ENCODE peak calls at places on chromosomes 6 and 20, in seven cellular contexts. One of them, this sample, is unnamed.

GRCh38 chr6:165686966-165687365 is 23.9 kb upstream of the PDE10A start:
- DNase-seq in testis: no peak
- DNase-seq in cardiac fibroblast: no peak
- DNase-seq in aorta: no peak
- DNase-seq in spleen: no peak
- DNase-seq in tibial artery: no peak
- DNase-seq in astrocyte: no peak
- DNase-seq in this sample: no peak

GRCh38 chr6:35048631-35049083 is 92.5 kb downstream of the TCP11 start:
- DNase-seq in testis: peak
- DNase-seq in cardiac fibroblast: peak
- DNase-seq in aorta: no peak
- DNase-seq in spleen: no peak
- DNase-seq in tibial artery: peak
- DNase-seq in astrocyte: peak
- DNase-seq in this sample: peak

GRCh38 chr20:8735674-8736073 is 333.2 kb upstream of the PLCB4 start:
- DNase-seq in testis: no peak
- DNase-seq in cardiac fibroblast: peak
- DNase-seq in aorta: no peak
- DNase-seq in spleen: no peak
- DNase-seq in tibial artery: no peak
- DNase-seq in astrocyte: no peak
- DNase-seq in this sample: no peak

GRCh38 chr6:109854541-109855308 is 123.4 kb upstream of the GPR6 start:
- DNase-seq in testis: no peak
- DNase-seq in cardiac fibroblast: no peak
- DNase-seq in aorta: no peak
- DNase-seq in spleen: no peak
- DNase-seq in tibial artery: no peak
- DNase-seq in astrocyte: no peak
- DNase-seq in this sample: no peak

GRCh38 chr6:13398081-13398406 is 69.7 kb upstream of the TBC1D7 start:
- DNase-seq in testis: no peak
- DNase-seq in cardiac fibroblast: no peak
- DNase-seq in aorta: no peak
- DNase-seq in spleen: no peak
- DNase-seq in tibial artery: no peak
- DNase-seq in astrocyte: no peak
- DNase-seq in this sample: no peak

GRCh38 chr20:63942250-63943006 is 13.8 kb downstream of the UCKL1 start:
- DNase-seq in testis: peak
- DNase-seq in cardiac fibroblast: no peak
- DNase-seq in aorta: no peak
- DNase-seq in spleen: peak
- DNase-seq in tibial artery: no peak
- DNase-seq in astrocyte: no peak
- DNase-seq in this sample: peak

GRCh38 chr6:7758456-7758855 is 32.6 kb downstream of the BMP6 start:
- DNase-seq in testis: no peak
- DNase-seq in cardiac fibroblast: peak
- DNase-seq in aorta: no peak
- DNase-seq in spleen: no peak
- DNase-seq in tibial artery: no peak
- DNase-seq in astrocyte: peak
- DNase-seq in this sample: no peak

GRCh38 chr6:87832025-87832825 is 130.2 kb upstream of the AKIRIN2 start:
- DNase-seq in testis: no peak
- DNase-seq in cardiac fibroblast: peak
- DNase-seq in aorta: no peak
- DNase-seq in spleen: no peak
- DNase-seq in tibial artery: no peak
- DNase-seq in astrocyte: peak
- DNase-seq in this sample: peak

GRCh38 chr6:28545955-28546354 is 20.3 kb downstream of the GPX5 start:
- DNase-seq in testis: no peak
- DNase-seq in cardiac fibroblast: no peak
- DNase-seq in aorta: no peak
- DNase-seq in spleen: no peak
- DNase-seq in tibial artery: no peak
- DNase-seq in astrocyte: no peak
- DNase-seq in this sample: no peak

GRCh38 chr6:28542440-28543293 is 17.0 kb downstream of the GPX5 start:
- DNase-seq in testis: peak
- DNase-seq in cardiac fibroblast: peak
- DNase-seq in aorta: no peak
- DNase-seq in spleen: no peak
- DNase-seq in tibial artery: no peak
- DNase-seq in astrocyte: peak
- DNase-seq in this sample: peak

GRCh38 chr6:28543671-28544131 is 18.0 kb downstream of the GPX5 start:
- DNase-seq in testis: peak
- DNase-seq in cardiac fibroblast: peak
- DNase-seq in aorta: no peak
- DNase-seq in spleen: no peak
- DNase-seq in tibial artery: no peak
- DNase-seq in astrocyte: no peak
- DNase-seq in this sample: no peak

GRCh38 chr6:28541996-28542395 is 16.3 kb downstream of the GPX5 start:
- DNase-seq in testis: no peak
- DNase-seq in cardiac fibroblast: no peak
- DNase-seq in aorta: no peak
- DNase-seq in spleen: no peak
- DNase-seq in tibial artery: no peak
- DNase-seq in astrocyte: no peak
- DNase-seq in this sample: no peak

DNA sequence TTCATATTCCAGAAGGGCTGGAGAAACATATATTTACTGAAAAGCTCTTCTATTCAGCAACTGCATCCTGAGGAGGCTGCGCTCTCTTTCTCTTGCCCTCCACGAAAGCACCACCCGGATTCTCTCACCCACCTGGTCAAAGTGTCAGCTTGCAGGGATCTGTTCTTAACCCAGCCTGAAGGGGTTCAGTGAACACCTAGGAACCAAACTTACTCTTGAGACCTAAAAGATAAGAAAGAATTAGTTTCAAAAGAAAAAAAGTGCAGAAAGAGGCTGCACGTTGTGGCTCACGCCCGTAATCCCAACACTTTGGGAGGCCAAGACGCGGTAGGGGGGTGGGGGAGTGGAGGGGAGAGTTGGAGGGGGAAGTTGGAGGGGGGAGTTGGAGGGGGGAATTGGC is 18.5 kb downstream of the GPX5 start:
- DNase-seq in testis: no peak
- DNase-seq in cardiac fibroblast: no peak
- DNase-seq in aorta: no peak
- DNase-seq in spleen: no peak
- DNase-seq in tibial artery: no peak
- DNase-seq in astrocyte: no peak
- DNase-seq in this sample: no peak
- H3K4me3 ChIP-seq in testis: peak
- H3K4me3 ChIP-seq in cardiac fibroblast: no peak
- H3K4me3 ChIP-seq in aorta: no peak
- H3K4me3 ChIP-seq in spleen: no peak
- H3K4me3 ChIP-seq in tibial artery: no peak
- H3K4me3 ChIP-seq in astrocyte: peak
- H3K4me3 ChIP-seq in this sample: no peak

DNA sequence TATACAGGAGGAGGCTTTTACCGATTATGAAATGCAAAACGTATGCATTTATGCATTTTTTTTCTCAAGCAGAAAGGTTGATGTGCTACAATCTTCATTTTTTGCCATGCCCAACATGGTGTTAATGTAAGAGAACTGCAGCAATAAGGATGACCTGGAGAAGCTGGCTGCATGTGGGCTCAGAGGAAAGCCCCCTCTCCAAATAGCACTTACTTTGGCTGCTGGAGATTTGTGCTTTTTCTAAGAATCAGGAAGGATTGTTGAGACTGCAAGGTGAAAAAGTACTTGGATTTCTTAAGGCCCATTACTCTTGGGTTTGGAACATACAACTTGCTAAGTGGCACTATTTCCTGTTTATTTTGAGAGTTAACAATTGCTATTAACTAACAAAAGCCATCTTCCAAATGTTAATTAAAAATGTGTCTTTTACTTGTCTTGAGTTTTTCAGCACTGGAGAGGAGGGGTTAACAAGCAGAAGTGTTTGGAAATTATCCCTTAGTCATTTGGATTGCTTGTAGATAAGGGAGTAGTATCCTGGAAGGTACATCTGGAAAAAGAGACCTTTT is 5.6 kb downstream of the SOX4 start:
- DNase-seq in testis: no peak
- DNase-seq in cardiac fibroblast: no peak
- DNase-seq in aorta: no peak
- DNase-seq in spleen: no peak
- DNase-seq in tibial artery: no peak
- DNase-seq in astrocyte: no peak
- DNase-seq in this sample: no peak
- H3K4me3 ChIP-seq in testis: no peak
- H3K4me3 ChIP-seq in cardiac fibroblast: no peak
- H3K4me3 ChIP-seq in aorta: no peak
- H3K4me3 ChIP-seq in spleen: no peak
- H3K4me3 ChIP-seq in tibial artery: no peak
- H3K4me3 ChIP-seq in astrocyte: peak
- H3K4me3 ChIP-seq in this sample: peak

GRCh38 chr20:53163486-53163885 is 191.3 kb downstream of the TSHZ2 start:
- DNase-seq in testis: no peak
- DNase-seq in cardiac fibroblast: peak
- DNase-seq in aorta: no peak
- DNase-seq in spleen: no peak
- DNase-seq in tibial artery: peak
- DNase-seq in astrocyte: peak
- DNase-seq in this sample: no peak

GRCh38 chr20:53161473-53161872 is 189.3 kb downstream of the TSHZ2 start:
- DNase-seq in testis: no peak
- DNase-seq in cardiac fibroblast: no peak
- DNase-seq in aorta: no peak
- DNase-seq in spleen: no peak
- DNase-seq in tibial artery: no peak
- DNase-seq in astrocyte: no peak
- DNase-seq in this sample: no peak

GRCh38 chr20:53164072-53164471 is 191.9 kb downstream of the TSHZ2 start:
- DNase-seq in testis: no peak
- DNase-seq in cardiac fibroblast: no peak
- DNase-seq in aorta: no peak
- DNase-seq in spleen: no peak
- DNase-seq in tibial artery: no peak
- DNase-seq in astrocyte: no peak
- DNase-seq in this sample: no peak

GRCh38 chr20:53161073-53161472 is 188.9 kb downstream of the TSHZ2 start:
- DNase-seq in testis: no peak
- DNase-seq in cardiac fibroblast: no peak
- DNase-seq in aorta: no peak
- DNase-seq in spleen: no peak
- DNase-seq in tibial artery: no peak
- DNase-seq in astrocyte: no peak
- DNase-seq in this sample: no peak

DNA sequence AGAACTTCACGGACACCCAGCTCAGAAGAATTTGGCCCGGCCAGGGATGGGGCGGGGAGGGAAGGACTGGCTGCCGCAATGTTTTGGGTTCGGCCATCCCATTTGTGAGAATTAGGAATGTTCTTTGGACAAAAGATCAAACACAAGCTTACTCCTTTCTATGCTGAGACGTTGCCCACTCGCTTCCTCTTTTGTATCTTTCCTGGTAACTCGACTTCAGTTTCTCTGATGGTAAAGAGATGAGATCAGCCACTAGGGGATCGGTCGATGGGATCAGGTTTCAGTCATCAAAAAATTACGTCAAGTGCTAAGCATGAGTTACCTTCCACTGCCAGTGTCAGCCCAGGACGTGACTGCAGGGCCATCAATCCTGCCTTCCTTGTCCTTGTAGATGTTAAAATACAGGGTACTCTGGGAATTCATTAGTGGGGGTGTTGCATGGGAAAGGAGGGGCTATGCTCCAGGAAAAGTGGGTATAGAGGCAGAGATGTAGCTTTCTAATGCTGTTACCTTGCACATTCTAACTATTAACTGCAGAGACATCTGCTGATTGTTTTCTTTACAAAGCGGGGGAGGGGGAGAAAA is 190.2 kb downstream of the TSHZ2 start:
- DNase-seq in testis: peak
- DNase-seq in cardiac fibroblast: peak
- DNase-seq in aorta: peak
- DNase-seq in spleen: no peak
- DNase-seq in tibial artery: peak
- DNase-seq in astrocyte: peak
- DNase-seq in this sample: peak
- H3K4me3 ChIP-seq in testis: no peak
- H3K4me3 ChIP-seq in cardiac fibroblast: no peak
- H3K4me3 ChIP-seq in aorta: no peak
- H3K4me3 ChIP-seq in spleen: no peak
- H3K4me3 ChIP-seq in tibial artery: no peak
- H3K4me3 ChIP-seq in astrocyte: no peak
- H3K4me3 ChIP-seq in this sample: no peak

GRCh38 chr20:18057106-18057993 is at the start of gene OVOL2:
- DNase-seq in testis: peak
- DNase-seq in cardiac fibroblast: no peak
- DNase-seq in aorta: no peak
- DNase-seq in spleen: no peak
- DNase-seq in tibial artery: no peak
- DNase-seq in astrocyte: no peak
- DNase-seq in this sample: no peak

GRCh38 chr20:18055261-18055660 is 2.5 kb downstream of the OVOL2 start:
- DNase-seq in testis: no peak
- DNase-seq in cardiac fibroblast: no peak
- DNase-seq in aorta: no peak
- DNase-seq in spleen: no peak
- DNase-seq in tibial artery: no peak
- DNase-seq in astrocyte: no peak
- DNase-seq in this sample: no peak

GRCh38 chr20:18058661-18059467 is 1.1 kb upstream of the OVOL2 start:
- DNase-seq in testis: no peak
- DNase-seq in cardiac fibroblast: no peak
- DNase-seq in aorta: no peak
- DNase-seq in spleen: no peak
- DNase-seq in tibial artery: no peak
- DNase-seq in astrocyte: no peak
- DNase-seq in this sample: no peak

GRCh38 chr20:18057994-18058349 is 256 bp upstream of the OVOL2 start:
- DNase-seq in testis: no peak
- DNase-seq in cardiac fibroblast: no peak
- DNase-seq in aorta: no peak
- DNase-seq in spleen: no peak
- DNase-seq in tibial artery: no peak
- DNase-seq in astrocyte: no peak
- DNase-seq in this sample: no peak

DNA sequence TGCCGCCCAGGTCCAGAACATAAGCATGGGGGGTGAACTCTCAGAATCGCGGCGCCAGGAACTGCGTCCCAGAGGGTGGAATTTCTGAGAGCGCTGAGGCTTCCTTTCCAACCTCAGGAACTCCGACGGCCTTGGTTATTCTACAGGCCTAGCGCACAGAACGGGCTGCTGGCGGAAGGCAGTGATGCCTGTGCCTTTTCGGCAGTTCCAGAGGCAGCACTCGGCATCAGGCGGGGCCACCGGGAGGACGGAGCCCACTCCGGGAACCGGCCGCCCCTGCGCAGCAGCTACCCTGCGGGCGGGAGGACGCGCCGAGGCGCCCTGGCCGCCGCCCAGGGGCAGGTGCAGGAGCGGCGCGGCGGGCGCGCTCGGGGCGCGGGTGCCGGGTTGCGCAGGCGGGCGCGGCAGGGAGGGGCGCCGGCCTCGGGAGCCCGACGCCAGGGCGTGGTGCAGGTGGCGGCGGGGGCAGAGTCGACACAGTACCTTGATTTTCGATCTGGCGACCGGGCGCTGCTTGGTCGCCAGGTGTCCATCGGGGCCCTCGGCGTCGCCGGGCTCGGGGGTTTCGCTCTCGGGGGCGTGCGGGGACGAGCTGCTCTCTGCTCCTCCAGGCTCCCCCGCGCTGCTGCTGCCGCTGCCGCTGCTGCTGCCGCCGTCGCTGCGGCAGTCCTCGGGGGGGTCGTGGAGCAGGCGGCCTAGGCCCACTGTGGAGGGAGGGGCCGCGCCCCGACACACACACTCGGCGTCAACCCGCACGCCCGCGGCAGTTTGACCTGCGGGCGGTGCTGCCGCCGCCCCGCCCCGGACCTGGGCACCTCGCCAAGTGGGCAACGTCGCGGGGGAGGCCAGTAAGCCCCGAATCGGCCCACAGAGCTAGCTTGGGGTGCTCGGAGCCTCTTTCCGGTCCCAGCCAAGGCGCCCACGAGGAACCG is 1.3 kb downstream of the OVOL2 start:
- DNase-seq in testis: no peak
- DNase-seq in cardiac fibroblast: no peak
- DNase-seq in aorta: no peak
- DNase-seq in spleen: no peak
- DNase-seq in tibial artery: no peak
- DNase-seq in astrocyte: no peak
- DNase-seq in this sample: no peak
- H3K4me3 ChIP-seq in testis: peak
- H3K4me3 ChIP-seq in cardiac fibroblast: no peak
- H3K4me3 ChIP-seq in aorta: peak
- H3K4me3 ChIP-seq in spleen: peak
- H3K4me3 ChIP-seq in tibial artery: peak
- H3K4me3 ChIP-seq in astrocyte: no peak
- H3K4me3 ChIP-seq in this sample: no peak

This sample was measured in Jurkat, Clone E6-1.